ENCODE peak calls at places on chromosomes 1 and 21, in six cellular contexts. R is GM12891, A is H1, I is GM12878, G is K562, O is HepG2. N is an unnamed sample.

GRCh38 chr1:113255728-113256347 is 134.5 kb upstream of the MAGI3 start:
- DNase-seq in R (no peak), A (no peak), I (no peak), G (no peak), O (no peak), N (no peak)

GRCh38 chr1:247448107-247448778 is 9.7 kb downstream of the OR2B11 start:
- DNase-seq in R (no peak), A (peak), I (no peak), G (peak), O (no peak), N (no peak)

GRCh38 chr1:186152945-186153309 is 222.1 kb downstream of the TPR start:
- DNase-seq in R (no peak), A (no peak), I (no peak), G (no peak), O (no peak), N (no peak)

GRCh38 chr1:166730299-166730888 is 108.9 kb upstream of the POGK start:
- DNase-seq in R (no peak), A (no peak), I (no peak), G (peak), O (no peak), N (no peak)

GRCh38 chr1:51516639-51517158 is 2.4 kb downstream of the EPS15 start:
- DNase-seq in R (no peak), A (no peak), I (no peak), G (peak), O (no peak), N (no peak)

GRCh38 chr1:101344745-101345144 is 107.9 kb downstream of the S1PR1 start:
- DNase-seq in R (no peak), A (no peak), I (no peak), G (no peak), O (no peak), N (no peak)

GRCh38 chr1:241485554-241485992 is 34.0 kb downstream of the FH start:
- DNase-seq in R (peak), A (no peak), I (peak), G (peak), O (peak), N (peak)

GRCh38 chr1:189874715-189875440 is 602.8 kb downstream of the BRINP3 start:
- DNase-seq in R (no peak), A (no peak), I (no peak), G (no peak), O (no peak), N (no peak)

GRCh38 chr1:115669002-115669673 is 27.4 kb downstream of the VANGL1 start:
- DNase-seq in R (no peak), A (no peak), I (no peak), G (peak), O (peak), N (no peak)

GRCh38 chr1:82927753-82928152 is 1071.2 kb downstream of the TTLL7 start:
- DNase-seq in R (no peak), A (no peak), I (no peak), G (no peak), O (no peak), N (no peak)

GRCh38 chr1:207328908-207329307 is 7.4 kb downstream of the CD55 start:
- DNase-seq in R (no peak), A (no peak), I (no peak), G (no peak), O (no peak), N (no peak)

GRCh38 chr1:85612704-85613361 is 32.3 kb downstream of the CCN1 start:
- DNase-seq in R (peak), A (no peak), I (no peak), G (peak), O (peak), N (no peak)

GRCh38 chr1:110554871-110555801 is 36.2 kb upstream of the KCNA10 start:
- DNase-seq in R (peak), A (peak), I (no peak), G (peak), O (peak), N (peak)

GRCh38 chr1:86641318-86641717 is 63.1 kb upstream of the SH3GLB1 start:
- DNase-seq in R (no peak), A (no peak), I (no peak), G (no peak), O (no peak), N (no peak)

GRCh38 chr1:29240986-29241385 is 4.7 kb downstream of the PTPRU start:
- DNase-seq in R (no peak), A (no peak), I (no peak), G (no peak), O (no peak), N (no peak)

GRCh38 chr1:218817747-218818146 is 355.9 kb upstream of the LYPLAL1 start:
- DNase-seq in R (no peak), A (no peak), I (no peak), G (no peak), O (no peak), N (no peak)

GRCh38 chr1:172662464-172663109 is 3.7 kb downstream of the FASLG start:
- DNase-seq in R (peak), A (no peak), I (peak), G (peak), O (no peak), N (peak)

GRCh38 chr1:205791568-205792180 is 16.4 kb upstream of the RAB29 start:
- DNase-seq in R (peak), A (peak), I (no peak), G (peak), O (peak), N (peak)

GRCh38 chr1:2226525-2227340 is 1.4 kb upstream of the SKI start:
- DNase-seq in R (no peak), A (peak), I (no peak), G (peak), O (no peak), N (no peak)
- TF ChIP-seq POLR2A in R (no peak), A (no peak), I (no peak), G (no peak), O (no peak), N (no peak)

GRCh38 chr1:21300774-21301173 is 10.5 kb upstream of the ECE1 start:
- DNase-seq in R (no peak), A (no peak), I (no peak), G (no peak), O (no peak), N (no peak)

GRCh38 chr1:21296509-21297354 is 6.5 kb upstream of the ECE1 start:
- DNase-seq in R (no peak), A (no peak), I (no peak), G (no peak), O (no peak), N (no peak)

GRCh38 chr1:21297975-21298374 is 7.7 kb upstream of the ECE1 start:
- DNase-seq in R (no peak), A (no peak), I (no peak), G (no peak), O (no peak), N (no peak)

GRCh38 chr1:21299780-21300395 is 9.6 kb upstream of the ECE1 start:
- DNase-seq in R (no peak), A (no peak), I (no peak), G (no peak), O (no peak), N (no peak)

GRCh38 chr1:21299007-21299406 is 8.7 kb upstream of the ECE1 start:
- DNase-seq in R (no peak), A (no peak), I (no peak), G (no peak), O (no peak), N (no peak)
- TF ChIP-seq TAF1 in R (no peak), A (no peak), I (no peak), G (no peak), O (no peak), N (no peak)

GRCh38 chr1:117608213-117608612 is 2.4 kb downstream of the TENT5C start:
- DNase-seq in R (no peak), A (no peak), I (no peak), G (no peak), O (no peak), N (no peak)

GRCh38 chr1:117611121-117611601 is 5.3 kb downstream of the TENT5C start:
- DNase-seq in R (no peak), A (no peak), I (no peak), G (peak), O (no peak), N (no peak)

GRCh38 chr1:117610036-117610435 is 4.2 kb downstream of the TENT5C start:
- DNase-seq in R (no peak), A (no peak), I (no peak), G (no peak), O (no peak), N (no peak)

GRCh38 chr1:117608758-117609157 is 2.9 kb downstream of the TENT5C start:
- DNase-seq in R (no peak), A (no peak), I (no peak), G (no peak), O (no peak), N (no peak)

GRCh38 chr1:117609471-117609911 is 3.6 kb downstream of the TENT5C start:
- DNase-seq in R (no peak), A (no peak), I (no peak), G (no peak), O (no peak), N (no peak)
- TF ChIP-seq POLR2A in R (no peak), A (no peak), I (no peak), G (no peak), O (no peak), N (no peak)

DNA sequence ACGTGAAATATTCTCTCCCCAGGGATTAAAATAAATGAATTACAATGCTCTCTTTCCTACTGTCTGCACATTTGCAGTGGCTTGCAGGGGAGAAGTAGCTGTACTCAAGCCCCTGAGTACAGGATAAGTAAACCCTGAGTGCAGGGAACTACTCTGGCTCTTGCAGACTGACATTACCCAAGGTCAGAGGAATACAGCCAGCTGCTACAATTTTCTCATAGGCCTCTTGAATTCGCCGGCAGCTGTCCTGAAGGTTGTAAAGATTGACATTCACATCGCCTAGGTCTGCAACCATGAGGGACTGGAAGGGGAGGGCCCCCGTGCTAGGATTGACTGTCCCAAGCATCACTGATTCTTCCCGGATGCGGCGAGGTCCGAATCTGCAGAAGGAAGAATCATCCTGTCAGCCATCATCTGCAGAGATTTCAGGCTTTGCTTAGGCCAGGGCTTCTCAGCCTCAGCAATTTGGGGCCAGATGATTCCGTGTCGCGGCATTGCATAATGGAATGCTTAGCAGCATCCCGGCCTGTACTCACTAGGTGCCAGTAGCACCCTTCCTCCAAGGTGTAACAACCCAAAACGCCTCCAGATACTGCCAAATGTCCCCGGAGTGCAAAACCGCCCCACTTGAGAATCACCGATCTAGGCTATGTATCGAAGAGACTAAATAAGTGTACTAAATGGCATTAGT is 1.7 kb downstream of the AGMAT start:
- DNase-seq in R (no peak), A (no peak), I (no peak), G (no peak), O (no peak), N (no peak)
- TF ChIP-seq TAF1 in R (no peak), A (no peak), I (no peak), G (no peak), O (no peak), N (no peak)

GRCh38 chr1:203769505-203770343 is 4.7 kb downstream of the LAX1 start:
- DNase-seq in R (no peak), A (no peak), I (no peak), G (no peak), O (peak), N (no peak)

GRCh38 chr1:203763505-203763904 is 1.5 kb upstream of the LAX1 start:
- DNase-seq in R (no peak), A (no peak), I (no peak), G (no peak), O (no peak), N (no peak)

GRCh38 chr1:203764105-203765028 is 616 bp upstream of the LAX1 start:
- DNase-seq in R (no peak), A (no peak), I (no peak), G (peak), O (no peak), N (no peak)

GRCh38 chr1:203768158-203768725 is 3.3 kb downstream of the LAX1 start:
- DNase-seq in R (no peak), A (no peak), I (no peak), G (no peak), O (no peak), N (no peak)

GRCh38 chr1:203765029-203765837 is at the start of gene LAX1:
- DNase-seq in R (peak), A (no peak), I (peak), G (no peak), O (no peak), N (peak)
- TF ChIP-seq POLR2A in R (peak), A (no peak), I (peak), G (no peak), O (no peak), N (peak)

DNA sequence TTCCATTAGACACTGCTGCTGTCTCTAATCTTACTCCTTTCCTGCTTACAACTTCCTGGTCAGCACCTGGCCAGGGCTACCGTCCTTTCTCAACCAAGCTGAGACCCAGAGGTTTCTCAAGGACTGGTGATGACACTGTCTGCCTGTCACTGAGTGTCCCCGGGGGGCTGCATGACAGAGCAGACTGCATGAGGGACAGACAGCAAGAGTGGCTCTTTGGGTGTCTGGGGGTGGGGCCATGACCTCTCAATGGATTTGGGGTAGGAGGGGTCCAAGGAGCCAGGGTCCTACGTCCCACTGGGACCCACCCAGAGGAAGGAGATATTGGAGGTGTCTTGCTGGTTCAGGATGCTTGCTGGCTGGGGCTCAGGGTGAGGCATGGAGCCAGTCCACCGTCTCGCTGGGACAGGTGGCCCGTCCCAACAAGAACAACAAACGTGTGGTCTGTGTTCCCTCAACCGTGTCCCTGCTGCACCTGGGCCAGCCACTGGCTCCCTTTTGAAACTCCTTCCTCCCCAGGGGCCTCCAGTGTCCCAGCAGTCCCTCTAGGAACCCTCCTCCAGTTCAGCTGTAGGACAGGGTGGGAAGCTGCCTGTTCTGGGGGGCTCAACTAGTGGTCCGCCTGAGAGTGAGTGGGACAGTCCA is 344.6 kb upstream of the AJAP1 start:
- DNase-seq in R (no peak), A (no peak), I (no peak), G (no peak), O (no peak), N (no peak)
- TF ChIP-seq TAF1 in R (no peak), A (no peak), I (no peak), G (no peak), O (no peak), N (no peak)

GRCh38 chr1:8026153-8026975 is at the start of gene ERRFI1:
- DNase-seq in R (peak), A (peak), I (peak), G (peak), O (peak), N (peak)
- TF ChIP-seq POLR2A in R (peak), A (peak), I (peak), G (no peak), O (peak), N (peak)

DNA sequence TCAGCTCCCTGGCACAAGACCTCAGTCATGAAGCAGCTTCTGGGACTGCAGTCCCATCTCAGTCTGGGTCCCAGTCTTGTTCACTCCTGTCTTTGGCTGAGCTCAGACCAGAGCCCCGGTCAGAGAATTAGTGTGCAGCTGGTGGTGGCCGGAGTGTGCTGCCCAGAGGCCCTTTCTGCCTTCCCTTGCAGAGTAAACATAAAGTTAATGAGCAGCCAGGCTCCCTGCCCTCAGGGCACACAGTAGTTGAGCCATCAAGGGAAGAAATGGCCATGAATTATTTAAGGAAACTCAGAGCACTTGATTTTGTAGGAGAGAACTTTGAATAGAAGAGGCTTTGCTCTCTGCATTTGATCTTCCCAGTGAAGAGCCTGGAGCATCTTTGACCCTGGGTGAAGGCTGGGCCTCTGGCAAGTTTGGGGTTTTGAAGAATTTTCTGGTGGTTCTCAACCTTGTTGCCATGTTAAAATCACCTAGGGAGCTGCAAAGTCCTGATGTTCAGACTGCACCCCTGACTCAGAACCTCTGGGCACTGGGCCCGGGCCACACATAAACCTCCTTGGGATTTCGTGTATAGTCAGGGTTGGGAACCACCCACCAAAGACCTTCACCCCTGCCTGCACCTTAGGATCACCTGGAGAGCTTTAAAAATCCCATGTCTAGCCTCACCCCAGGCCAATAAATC is 26.4 kb upstream of the SELENON start:
- DNase-seq in R (no peak), A (no peak), I (no peak), G (no peak), O (peak), N (no peak)
- TF ChIP-seq TAF1 in R (no peak), A (no peak), I (no peak), G (no peak), O (peak), N (no peak)

DNA sequence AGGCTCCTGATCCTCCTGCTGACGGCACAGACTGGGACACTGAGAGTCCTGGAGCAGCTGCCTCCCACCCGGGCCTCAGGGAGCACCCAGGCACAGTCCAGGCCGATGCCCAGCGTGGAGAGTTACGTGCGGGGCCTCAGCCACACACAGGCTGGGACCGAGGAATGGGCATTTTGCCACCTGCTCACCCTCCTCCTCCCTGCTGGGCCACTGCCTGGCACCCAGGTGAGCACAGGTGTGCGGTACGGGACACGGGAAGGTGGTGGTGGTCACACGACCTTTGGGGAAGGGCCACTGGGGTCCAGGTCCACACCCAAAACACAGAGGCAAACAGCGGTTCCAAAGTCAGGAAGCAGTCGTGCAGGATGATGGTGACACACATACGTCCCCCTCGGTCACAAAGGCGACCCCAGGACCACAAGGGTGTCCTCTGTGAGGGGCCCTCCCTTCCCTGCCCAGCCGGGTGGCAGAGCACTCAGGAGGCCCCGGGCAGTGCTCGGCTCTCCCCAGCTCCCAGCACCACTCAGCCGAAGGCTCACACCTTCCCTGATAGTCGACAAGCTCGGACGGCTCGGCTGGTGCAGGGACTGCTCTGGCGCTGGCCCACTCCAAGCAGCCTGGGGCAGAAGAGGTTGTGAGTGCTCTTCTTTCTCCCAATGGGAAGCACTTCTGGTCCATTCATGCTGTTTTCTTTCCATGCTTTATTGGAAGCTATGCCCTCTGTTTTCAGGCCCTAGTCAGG is 14.3 kb downstream of the MORN1 start:
- DNase-seq in R (no peak), A (no peak), I (no peak), G (no peak), O (no peak), N (no peak)
- TF ChIP-seq POLR2A in R (no peak), A (no peak), I (no peak), G (no peak), O (no peak), N (no peak)

GRCh38 chr21:36584980-36585940 is 105.3 kb upstream of the CLDN14 start:
- DNase-seq in R (no peak), A (no peak), I (no peak), G (no peak), O (no peak), N (no peak)
- TF ChIP-seq TAF1 in R (no peak), A (no peak), I (no peak), G (no peak), O (no peak), N (no peak)